ENCODE peak calls at places on chromosomes 11 and 22, in eight cellular contexts. I is H4; T is activated naive CD4-positive, alpha-beta T cell treated with anti-CD3 and anti-CD28 coated beads, Interleukin-2, amount 10 ng/mL, durations not matched to agents 7 days and 5 days; F is NCI-H1694 treated with DMSO at 0.1 percent for 48 hours; C is BJ; R is renal cortical epithelial cell; B is activated gamma-delta T cell; X is stimulated activated CD4-positive, alpha-beta T cell treated with anti-CD3 and anti-CD28 coated beads, Interleukin-12 subunit alpha, Interleukin-12 subunit beta, amount 100 ng/mL, for 24 hours. K is an unnamed sample.
A peak's percentile ranks its signal among the peaks of the same experiment; 100 is the strongest.

GRCh38 chr11:72673943-72674828 is at the start of gene PDE2A:
- DNase-seq in I (no peak), F (peak; percentile 31), X (no peak), R (no peak), C (no peak), T (no peak), B (no peak), K (no peak)

GRCh38 chr11:1034001-1034400 is 2.5 kb downstream of the MUC6 start:
- DNase-seq in T (no peak), I (no peak), C (no peak), X (no peak), R (no peak), B (no peak), F (no peak), K (no peak)

GRCh38 chr11:71499125-71499524 is 27.9 kb upstream of the KRTAP5-7 start:
- DNase-seq in I (no peak), F (no peak), T (no peak), X (no peak), C (no peak), R (no peak), B (no peak), K (peak; percentile 34)

GRCh38 chr11:134742956-134743808 is 331.1 kb upstream of the B3GAT1 start:
- DNase-seq in X (no peak), R (no peak), I (no peak), F (no peak), C (no peak), B (no peak), T (no peak), K (no peak)

GRCh38 chr11:3222003-3222855 is 3.6 kb upstream of the MRGPRG start:
- DNase-seq in I (no peak), C (no peak), T (peak; percentile 19), X (no peak), F (no peak), R (no peak), B (no peak), K (no peak)

GRCh38 chr11:118697346-118697745 is 17.9 kb upstream of the TREH start:
- DNase-seq in F (no peak), B (no peak), C (no peak), I (no peak), R (no peak), X (no peak), T (no peak), K (no peak)

GRCh38 chr11:109869536-109869935 is 223.7 kb upstream of the ZC3H12C start:
- DNase-seq in F (no peak), B (no peak), T (no peak), R (no peak), I (no peak), X (no peak), C (no peak), K (no peak)

GRCh38 chr11:1750840-1751520 is 585 bp upstream of the IFITM10 start:
- DNase-seq in C (no peak), R (no peak), I (no peak), B (no peak), X (no peak), T (no peak), F (no peak), K (peak; percentile 90)

GRCh38 chr11:88103337-88104206 is 71.7 kb downstream of the RAB38 start:
- DNase-seq in X (no peak), R (peak; percentile 88), C (no peak), I (peak; percentile 93), B (no peak), F (peak; percentile 7), T (peak; percentile 44), K (no peak)

GRCh38 chr11:69320756-69321741 is 27.1 kb downstream of the MYEOV start:
- DNase-seq in R (no peak), F (no peak), X (no peak), T (no peak), C (no peak), I (no peak), B (no peak), K (peak; percentile 58)

GRCh38 chr11:15688351-15688792 is 573.6 kb downstream of the INSC start:
- DNase-seq in B (no peak), T (no peak), R (peak; percentile 36), I (no peak), C (no peak), X (no peak), F (no peak), K (no peak)

GRCh38 chr11:117557321-117557720 is 229.7 kb downstream of the CEP164 start:
- DNase-seq in R (no peak), B (no peak), F (no peak), X (no peak), T (no peak), I (no peak), C (no peak), K (no peak)

GRCh38 chr11:34158661-34159060 is 53.2 kb downstream of the NAT10 start:
- DNase-seq in C (no peak), X (no peak), I (no peak), T (peak; percentile 39), R (no peak), F (no peak), B (no peak), K (no peak)

GRCh38 chr22:37556750-37557149 is 3.5 kb upstream of the CDC42EP1 start:
- DNase-seq in I (no peak), T (no peak), F (no peak), R (no peak), C (no peak), B (no peak), X (no peak), K (no peak)

GRCh38 chr11:132496341-132496740 is 1036.0 kb downstream of the OPCML start:
- DNase-seq in R (peak; percentile 10), X (no peak), C (no peak), F (no peak), B (no peak), T (no peak), I (peak; percentile 40), K (no peak)